ENCODE peak calls at places on chromosomes 7 and 10, in ten cellular contexts. N is progenitor cell of endocrine pancreas, A is epithelial cell of esophagus, C is B cell, H is GM10248, J is uterus, M is AG09319, L is hepatocyte, X is kidney epithelial cell, B is H1. Z is an unnamed sample.

GRCh38 chr10:16995867-16996529 is 133.6 kb downstream of the CUBN start:
- DNase-seq in N (no peak), A (no peak), C (no peak), H (no peak), J (no peak), M (no peak), L (no peak), X (no peak), B (no peak), Z (no peak)

GRCh38 chr7:134811798-134812197 is 32.4 kb downstream of the CALD1 start:
- DNase-seq in N (no peak), A (no peak), C (no peak), H (no peak), J (no peak), M (no peak), L (no peak), X (no peak), B (no peak), Z (peak)

GRCh38 chr10:131773321-131773988 is 127.4 kb upstream of the PPP2R2D start:
- DNase-seq in N (no peak), A (no peak), C (no peak), H (no peak), J (no peak), M (no peak), L (no peak), X (no peak), B (no peak), Z (no peak)

GRCh38 chr7:131232768-131233167 is 94.9 kb upstream of the MKLN1 start:
- DNase-seq in N (no peak), A (no peak), C (no peak), H (no peak), J (no peak), M (no peak), L (no peak), X (no peak), B (no peak), Z (no peak)

GRCh38 chr7:94008537-94008936 is 4.4 kb upstream of the BET1 start:
- DNase-seq in N (no peak), A (peak), C (no peak), H (no peak), J (no peak), M (no peak), L (no peak), X (peak), B (no peak), Z (peak)

GRCh38 chr10:124827474-124827873 is 25.9 kb downstream of the ABRAXAS2 start:
- DNase-seq in N (no peak), A (peak), C (peak), H (peak), J (peak), M (no peak), L (peak), X (no peak), B (no peak), Z (peak)

GRCh38 chr10:84424731-84425165 is 96.4 kb downstream of the CCSER2 start:
- DNase-seq in N (no peak), A (peak), C (no peak), H (no peak), J (peak), M (peak), L (peak), X (peak), B (no peak), Z (peak)

GRCh38 chr7:128031901-128032604 is 816 bp upstream of the LRRC4 start:
- DNase-seq in N (peak), A (peak), C (peak), H (peak), J (peak), M (peak), L (peak), X (peak), B (no peak), Z (peak)

GRCh38 chr10:102645741-102646609 is 1.7 kb downstream of the TRIM8 start:
- DNase-seq in N (peak), A (peak), C (peak), H (peak), J (peak), M (peak), L (peak), X (no peak), B (no peak), Z (peak)

GRCh38 chr7:34128762-34129161 is 223.4 kb downstream of the BMPER start:
- DNase-seq in N (no peak), A (no peak), C (no peak), H (no peak), J (no peak), M (no peak), L (no peak), X (no peak), B (no peak), Z (peak)

GRCh38 chr10:72031706-72032105 is 56.6 kb downstream of the SPOCK2 start:
- DNase-seq in N (no peak), A (no peak), C (no peak), H (no peak), J (no peak), M (no peak), L (no peak), X (no peak), B (no peak), Z (no peak)

GRCh38 chr7:138538518-138538917 is 78.5 kb downstream of the TRIM24 start:
- DNase-seq in N (no peak), A (no peak), C (no peak), H (peak), J (no peak), M (peak), L (no peak), X (peak), B (no peak), Z (no peak)

GRCh38 chr7:70520604-70521003 is 611.3 kb upstream of the GALNT17 start:
- DNase-seq in N (no peak), A (peak), C (no peak), H (no peak), J (no peak), M (no peak), L (no peak), X (peak), B (no peak), Z (no peak)

GRCh38 chr7:114416089-114416990 is 1.7 kb downstream of the FOXP2 start:
- DNase-seq in N (no peak), A (peak), C (no peak), H (no peak), J (no peak), M (no peak), L (no peak), X (no peak), B (no peak), Z (peak)
- TF ChIP-seq CTCF in N (no peak), A (no peak), C (no peak), H (no peak), J (no peak), M (no peak), L (no peak), X (no peak), B (no peak), Z (no peak)

DNA sequence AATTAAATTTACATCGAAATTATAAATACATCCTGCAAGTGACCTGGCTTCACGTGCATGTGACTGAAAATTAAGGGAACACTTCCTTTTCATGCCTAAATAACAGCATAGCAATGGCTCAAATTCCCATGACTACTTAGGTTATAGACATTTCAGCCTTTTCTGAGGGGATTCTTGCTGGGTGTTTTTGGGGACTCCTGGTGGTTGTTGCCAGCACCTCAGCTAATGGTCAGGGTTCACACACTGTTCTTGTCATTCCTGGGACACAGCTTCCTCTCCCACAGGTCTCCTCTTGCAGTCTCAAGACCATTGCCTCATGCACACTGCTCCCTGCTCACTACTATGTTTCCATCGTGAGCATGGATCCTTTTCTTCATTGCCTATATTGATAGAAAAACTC is 148.9 kb upstream of the GLI3 start:
- DNase-seq in N (no peak), A (no peak), C (no peak), H (no peak), J (no peak), M (no peak), L (no peak), X (no peak), B (no peak), Z (no peak)
- TF ChIP-seq CTCF in N (peak), A (peak), C (no peak), H (no peak), J (no peak), M (no peak), L (no peak), X (peak), B (peak), Z (no peak)

GRCh38 chr10:97868134-97868685 is 18.6 kb downstream of the GOLGA7B start:
- DNase-seq in N (no peak), A (no peak), C (no peak), H (no peak), J (no peak), M (no peak), L (no peak), X (no peak), B (no peak), Z (no peak)

GRCh38 chr10:97866524-97867219 is 17.0 kb downstream of the GOLGA7B start:
- DNase-seq in N (no peak), A (no peak), C (no peak), H (no peak), J (no peak), M (no peak), L (no peak), X (no peak), B (no peak), Z (no peak)

GRCh38 chr10:97870990-97871389 is 21.3 kb downstream of the GOLGA7B start:
- DNase-seq in N (no peak), A (no peak), C (no peak), H (no peak), J (no peak), M (no peak), L (no peak), X (no peak), B (no peak), Z (no peak)

GRCh38 chr10:97867220-97867800 is 17.7 kb downstream of the GOLGA7B start:
- DNase-seq in N (no peak), A (no peak), C (no peak), H (no peak), J (no peak), M (no peak), L (no peak), X (no peak), B (no peak), Z (no peak)

GRCh38 chr10:97869091-97870042 is 19.7 kb downstream of the GOLGA7B start:
- DNase-seq in N (peak), A (peak), C (peak), H (peak), J (peak), M (peak), L (peak), X (peak), B (no peak), Z (peak)
- TF ChIP-seq CTCF in N (peak), A (peak), C (no peak), H (peak), J (peak), M (peak), L (peak), X (peak), B (peak), Z (peak)

DNA sequence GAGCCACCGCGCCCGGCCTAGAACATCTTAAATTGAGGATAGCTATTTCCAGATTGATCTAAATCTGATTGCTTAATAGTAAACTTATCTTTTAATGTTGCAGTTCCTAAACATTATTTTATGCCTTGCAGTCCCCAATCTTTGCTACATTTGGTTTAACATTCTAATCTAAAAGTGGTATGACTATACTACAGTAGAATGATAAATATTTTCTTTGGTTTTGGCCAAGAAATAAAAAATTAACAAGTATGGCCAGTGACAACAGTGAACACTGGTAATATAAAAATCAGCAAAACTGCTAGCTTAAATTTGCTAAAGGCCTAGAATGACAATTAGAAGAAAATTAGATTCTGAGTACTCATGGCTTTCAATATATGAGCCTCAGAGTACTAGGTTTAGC is 73.5 kb downstream of the CDK6 start:
- DNase-seq in N (no peak), A (no peak), C (no peak), H (no peak), J (no peak), M (no peak), L (no peak), X (no peak), B (no peak), Z (no peak)
- TF ChIP-seq CTCF in N (no peak), A (no peak), C (no peak), H (no peak), J (no peak), M (no peak), L (no peak), X (no peak), B (no peak), Z (no peak)

DNA sequence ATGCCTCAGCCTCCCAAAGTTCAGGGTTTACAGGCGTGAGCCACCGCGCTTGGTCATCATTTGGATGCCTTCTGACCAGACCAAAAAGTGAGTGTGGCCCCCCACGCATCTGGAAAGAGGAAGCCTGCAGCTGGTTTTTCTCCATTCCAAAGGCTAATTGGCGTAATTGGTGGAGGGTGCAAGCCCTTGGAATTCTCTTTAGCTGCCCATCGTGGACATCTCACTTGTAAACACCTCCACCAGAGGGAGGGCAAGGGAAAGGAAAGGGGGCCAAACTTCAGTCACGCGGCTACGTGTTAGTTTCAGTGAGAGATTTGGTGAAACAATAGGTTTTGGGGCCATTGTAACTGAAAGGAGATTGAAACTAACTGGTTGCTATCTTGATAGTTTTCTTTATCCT is 4.1 kb upstream of the ARHGAP21 start:
- DNase-seq in N (no peak), A (no peak), C (no peak), H (no peak), J (no peak), M (no peak), L (peak), X (no peak), B (no peak), Z (no peak)
- TF ChIP-seq CTCF in N (peak), A (no peak), C (no peak), H (no peak), J (no peak), M (no peak), L (peak), X (peak), B (peak), Z (no peak)

GRCh38 chr10:20874261-20874660 is 22.9 kb downstream of the NEBL start:
- DNase-seq in N (no peak), A (no peak), C (no peak), H (no peak), J (no peak), M (no peak), L (no peak), X (no peak), B (no peak), Z (no peak)
- TF ChIP-seq CTCF in N (no peak), A (no peak), C (no peak), H (no peak), J (no peak), M (no peak), L (no peak), X (no peak), B (no peak), Z (no peak)

GRCh38 chr7:30594540-30595460 is at the start of gene GARS1:
- DNase-seq in N (peak), A (peak), C (peak), H (peak), J (peak), M (peak), L (peak), X (peak), B (peak), Z (peak)

GRCh38 chr7:30595461-30596042 is 874 bp downstream of the GARS1 start:
- DNase-seq in N (no peak), A (no peak), C (no peak), H (no peak), J (no peak), M (no peak), L (no peak), X (no peak), B (no peak), Z (no peak)

GRCh38 chr7:30596721-30597120 is 2.0 kb downstream of the GARS1 start:
- DNase-seq in N (no peak), A (no peak), C (no peak), H (no peak), J (no peak), M (no peak), L (no peak), X (no peak), B (no peak), Z (no peak)

GRCh38 chr7:30594055-30594539 is 581 bp upstream of the GARS1 start:
- DNase-seq in N (peak), A (peak), C (peak), H (peak), J (peak), M (no peak), L (peak), X (peak), B (no peak), Z (no peak)

DNA sequence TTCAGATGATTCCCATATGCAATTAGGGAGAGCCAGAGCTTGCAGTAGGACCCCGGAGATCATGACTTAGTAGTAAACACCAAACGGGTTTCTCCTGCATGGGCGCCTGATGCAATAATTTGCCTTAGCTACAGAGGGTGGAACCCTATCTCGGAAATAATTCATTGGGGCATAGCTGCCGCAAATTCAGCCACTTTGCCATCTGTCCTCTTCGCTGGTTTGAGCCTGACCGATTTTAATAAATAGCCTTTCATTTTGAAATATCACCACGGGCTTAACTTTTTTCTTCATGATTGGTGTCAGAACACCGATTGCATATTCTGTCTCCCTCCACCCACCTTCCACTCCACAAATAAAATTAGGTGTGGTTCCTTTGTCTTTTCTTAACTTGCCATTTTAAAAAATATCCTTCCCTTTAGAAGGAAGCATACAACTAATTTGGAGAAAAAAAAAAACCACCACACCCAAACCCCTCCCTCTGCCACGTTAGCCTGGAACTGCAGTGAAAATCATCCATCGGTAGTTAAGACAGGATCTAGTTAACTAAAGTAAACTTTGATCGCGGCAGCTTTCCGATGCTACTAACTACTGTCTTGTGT is 1.5 kb downstream of the GARS1 start:
- DNase-seq in N (no peak), A (peak), C (no peak), H (no peak), J (no peak), M (no peak), L (peak), X (no peak), B (no peak), Z (no peak)
- TF ChIP-seq CTCF in N (no peak), A (peak), C (no peak), H (no peak), J (no peak), M (no peak), L (no peak), X (no peak), B (no peak), Z (no peak)